ENCODE peak calls at places on chromosomes 1 and 21, in five cellular contexts. R, K, V, Y and F are unnamed samples. For H3K4me1, the result is how much of the 10 kb centered on the place peaks cover.

GRCh38 chr1:103177146-103177850 is 69.0 kb upstream of the COL11A1 start:
- DNase-seq in R (no peak), K (peak), V (no peak), Y (no peak), F (no peak)

GRCh38 chr1:211088156-211088555 is 45.8 kb downstream of the KCNH1 start:
- DNase-seq in R (no peak), K (no peak), V (no peak), Y (no peak), F (no peak)

GRCh38 chr1:158717344-158717743 is 3.2 kb downstream of the OR6K3 start:
- DNase-seq in R (no peak), K (no peak), V (no peak), Y (no peak), F (no peak)

GRCh38 chr1:32112800-32113375 is 5.0 kb downstream of the KPNA6 start:
- DNase-seq in R (no peak), K (no peak), V (no peak), Y (no peak), F (no peak)

GRCh38 chr1:18373882-18374493 is 106.7 kb upstream of the KLHDC7A start:
- DNase-seq in R (peak), K (no peak), V (no peak), Y (no peak), F (peak)

GRCh38 chr1:192732787-192733186 is 76.1 kb upstream of the RGS2 start:
- DNase-seq in R (no peak), K (no peak), V (no peak), Y (no peak), F (no peak)

GRCh38 chr1:47951026-47951425 is 46.2 kb downstream of the TRABD2B start:
- DNase-seq in R (no peak), K (no peak), V (no peak), Y (no peak), F (no peak)

GRCh38 chr21:17775431-17776126 is 43.6 kb downstream of the C21orf91 start:
- DNase-seq in R (no peak), K (no peak), V (peak), Y (no peak), F (no peak)

GRCh38 chr1:15168479-15168878 is 14.9 kb downstream of the TMEM51 start:
- DNase-seq in R (no peak), K (peak), V (no peak), Y (no peak), F (no peak)

GRCh38 chr1:25356848-25357247 is 18.7 kb downstream of the TMEM50A start:
- DNase-seq in R (no peak), K (peak), V (no peak), Y (no peak), F (no peak)

GRCh38 chr1:175702079-175702795 is 41.2 kb downstream of the TNR start:
- DNase-seq in R (no peak), K (no peak), V (no peak), Y (peak), F (no peak)

GRCh38 chr21:39107739-39108138 is 75.5 kb downstream of the PSMG1 start:
- DNase-seq in R (no peak), K (no peak), V (no peak), Y (no peak), F (no peak)

GRCh38 chr21:41926068-41926806 is 27.6 kb downstream of the C2CD2 start:
- DNase-seq in R (no peak), K (peak), V (no peak), Y (no peak), F (no peak)

GRCh38 chr1:93810316-93810715 is 68.7 kb downstream of the DNTTIP2 start:
- DNase-seq in R (no peak), K (peak), V (no peak), Y (no peak), F (no peak)

GRCh38 chr1:226656601-226657277 is 82.3 kb downstream of the ITPKB start:
- DNase-seq in R (no peak), K (peak), V (peak), Y (peak), F (no peak)

GRCh38 chr1:192831706-192832355 is 23.0 kb downstream of the RGS2 start:
- DNase-seq in R (no peak), K (peak), V (no peak), Y (no peak), F (no peak)

GRCh38 chr1:242219298-242219901 is 220.5 kb upstream of the MAP1LC3C start:
- DNase-seq in R (no peak), K (no peak), V (no peak), Y (no peak), F (no peak)

GRCh38 chr1:234737915-234738314 is 127.9 kb upstream of the IRF2BP2 start:
- DNase-seq in R (no peak), K (no peak), V (no peak), Y (no peak), F (no peak)

GRCh38 chr1:54283214-54283996 is 83.4 kb downstream of the MRPL37 start:
- DNase-seq in R (no peak), K (no peak), V (no peak), Y (no peak), F (no peak)

GRCh38 chr1:112260699-112261098 is 135.3 kb upstream of the CTTNBP2NL start:
- DNase-seq in R (no peak), K (no peak), V (no peak), Y (no peak), F (no peak)

GRCh38 chr1:7827134-7827955 is 25.5 kb downstream of the UTS2 start:
- DNase-seq in R (no peak), K (no peak), V (no peak), Y (no peak), F (peak)

GRCh38 chr1:201774224-201774982 is 54.6 kb upstream of the IPO9 start:
- DNase-seq in R (no peak), K (peak), V (no peak), Y (no peak), F (no peak)

GRCh38 chr1:210691039-210691438 is 362.3 kb downstream of the HHAT start:
- DNase-seq in R (no peak), K (no peak), V (no peak), Y (no peak), F (no peak)

GRCh38 chr1:113808450-113809195 is 3.7 kb downstream of the RSBN1 start:
- DNase-seq in R (no peak), K (peak), V (no peak), Y (no peak), F (no peak)

GRCh38 chr1:166544561-166544960 is 294.7 kb upstream of the POGK start:
- DNase-seq in R (no peak), K (no peak), V (no peak), Y (no peak), F (no peak)

GRCh38 chr1:24535778-24536177 is 20.1 kb upstream of the NCMAP start:
- DNase-seq in R (no peak), K (no peak), V (no peak), Y (no peak), F (no peak)

GRCh38 chr1:233114159-233114558 is 163.7 kb downstream of the NTPCR start:
- DNase-seq in R (no peak), K (peak), V (no peak), Y (no peak), F (no peak)

GRCh38 chr1:214957330-214958137 is 125.0 kb upstream of the KCNK2 start:
- DNase-seq in R (no peak), K (peak), V (no peak), Y (no peak), F (no peak)

GRCh38 chr1:245585252-245585959 is 430.6 kb downstream of the KIF26B start:
- DNase-seq in R (no peak), K (peak), V (no peak), Y (no peak), F (no peak)

GRCh38 chr1:176876966-176877515 is 287.5 kb downstream of the ASTN1 start:
- DNase-seq in R (no peak), K (no peak), V (no peak), Y (no peak), F (no peak)

GRCh38 chr1:115183711-115184259 is 94.5 kb upstream of the TSPAN2 start:
- DNase-seq in R (no peak), K (no peak), V (no peak), Y (peak), F (peak)

GRCh38 chr1:227893696-227894305 is 53.9 kb downstream of the WNT9A start:
- DNase-seq in R (no peak), K (no peak), V (no peak), Y (peak), F (peak)

GRCh38 chr1:206606867-206607266 is 5.4 kb downstream of the EIF2D start:
- DNase-seq in R (no peak), K (peak), V (no peak), Y (no peak), F (no peak)

DNA sequence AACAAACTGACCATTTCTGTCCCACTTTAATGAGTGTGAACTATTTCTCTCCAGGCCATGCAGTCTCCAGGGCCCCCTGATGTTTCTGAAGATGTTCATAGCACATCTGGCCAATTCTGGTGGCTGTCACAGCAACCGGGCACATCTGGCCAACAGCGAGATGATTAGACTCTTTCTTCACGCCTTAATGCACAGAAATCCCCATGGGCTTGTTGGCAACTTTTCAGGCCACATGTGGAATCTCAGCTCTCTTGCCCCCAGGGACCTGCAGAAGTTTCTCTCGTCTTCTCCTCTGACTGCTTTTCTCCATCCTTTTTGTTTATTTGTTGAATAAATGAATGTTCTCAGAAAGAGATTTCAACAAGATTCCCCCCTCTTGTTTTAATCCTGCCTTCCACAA is 71.2 kb upstream of the HMGB4 start:
- DNase-seq in R (no peak), K (no peak), V (no peak), Y (no peak), F (no peak)
- H3K4me1 ChIP-seq in R (under half), K (under half), V (under half), Y (under half), F (under half)

GRCh38 chr1:27864264-27864895 is 8.0 kb upstream of the THEMIS2 start:
- DNase-seq in R (no peak), K (peak), V (no peak), Y (peak), F (no peak)

GRCh38 chr1:27863552-27863943 is 8.8 kb upstream of the THEMIS2 start:
- DNase-seq in R (no peak), K (no peak), V (no peak), Y (peak), F (no peak)

GRCh38 chr1:27862004-27862403 is 10.3 kb upstream of the THEMIS2 start:
- DNase-seq in R (no peak), K (no peak), V (no peak), Y (no peak), F (no peak)

GRCh38 chr1:27861436-27861835 is 10.9 kb upstream of the THEMIS2 start:
- DNase-seq in R (no peak), K (no peak), V (no peak), Y (no peak), F (no peak)

DNA sequence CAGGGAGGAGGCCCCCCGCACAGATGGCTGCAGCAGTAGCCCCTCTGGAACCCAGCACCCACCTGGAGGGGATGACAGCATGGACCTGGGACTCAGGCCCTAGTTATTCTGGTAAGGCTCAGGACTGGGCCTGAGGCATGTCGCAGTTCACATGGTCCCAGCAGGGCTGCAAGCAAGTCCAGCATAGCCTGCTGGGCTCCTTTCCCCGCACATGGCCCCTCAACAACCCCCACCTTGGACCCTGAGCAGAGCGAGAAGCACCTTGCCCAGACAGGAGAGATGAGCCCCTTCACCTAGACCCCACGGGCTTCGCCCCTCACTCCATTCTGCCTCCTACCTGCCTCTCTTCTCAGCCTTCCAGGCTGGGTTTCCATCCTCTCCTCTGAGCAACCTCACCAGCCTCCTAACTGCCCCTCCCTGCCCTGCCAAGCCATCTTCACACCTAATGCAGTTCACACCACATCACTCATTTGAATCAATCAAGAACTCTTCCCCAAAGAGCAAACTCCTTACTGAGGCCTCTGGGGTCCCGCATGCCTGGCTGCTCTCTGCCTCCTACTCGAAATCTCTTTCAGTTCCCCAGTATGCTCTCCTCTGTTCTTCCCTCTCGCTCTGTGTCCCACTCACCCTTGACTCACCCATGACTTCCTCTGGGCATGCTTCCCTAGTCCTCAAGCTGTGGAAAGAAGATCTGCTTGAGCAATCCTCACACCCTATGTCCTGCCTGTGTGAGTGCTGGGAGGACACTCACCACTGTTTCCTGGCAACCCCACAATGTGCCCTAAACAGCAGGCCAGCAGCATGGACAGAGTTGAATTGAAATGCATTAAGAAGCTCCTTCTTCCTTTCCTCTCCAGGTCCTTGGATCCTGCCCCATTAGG is 9.4 kb upstream of the THEMIS2 start:
- DNase-seq in R (no peak), K (peak), V (no peak), Y (peak), F (peak)
- H3K27ac ChIP-seq in R (no peak), K (peak), V (peak), Y (peak), F (peak)

DNA sequence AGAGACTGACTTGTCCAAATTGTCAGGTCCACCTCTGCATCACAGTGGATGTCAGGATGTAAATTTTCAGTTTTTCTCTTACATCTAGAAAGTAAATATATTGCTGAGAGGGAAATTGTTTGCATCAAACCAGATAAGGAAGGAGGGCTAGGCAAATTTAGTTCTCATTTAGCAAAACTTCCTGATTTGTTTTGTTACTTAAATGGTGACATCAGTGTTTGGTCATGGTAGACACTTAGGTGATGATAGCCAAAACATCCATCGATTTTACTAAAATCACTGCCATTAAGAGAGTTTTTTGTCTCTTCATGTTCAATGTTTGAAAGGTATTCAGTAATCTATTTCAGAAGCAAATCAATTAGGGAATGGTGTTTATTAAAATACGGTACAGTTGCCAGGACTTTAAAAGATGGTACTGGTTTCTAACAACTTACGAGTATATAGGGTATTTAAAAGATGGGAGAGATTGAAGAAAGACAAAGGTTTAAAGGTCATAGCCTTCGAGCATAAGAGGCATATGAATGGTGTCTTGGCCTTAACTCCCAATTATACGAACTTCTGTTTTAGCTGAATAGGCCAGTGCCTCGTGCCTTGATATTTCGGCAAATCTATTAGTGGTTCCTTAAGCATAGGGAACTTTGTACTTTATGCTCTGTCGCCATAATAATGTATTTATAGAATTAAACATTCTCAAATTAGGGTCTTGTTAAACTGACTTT is 3.0 kb downstream of the IER5 start:
- DNase-seq in R (no peak), K (no peak), V (no peak), Y (no peak), F (no peak)
- H3K4me3 ChIP-seq in R (no peak), K (peak), V (peak), Y (peak), F (no peak)

DNA sequence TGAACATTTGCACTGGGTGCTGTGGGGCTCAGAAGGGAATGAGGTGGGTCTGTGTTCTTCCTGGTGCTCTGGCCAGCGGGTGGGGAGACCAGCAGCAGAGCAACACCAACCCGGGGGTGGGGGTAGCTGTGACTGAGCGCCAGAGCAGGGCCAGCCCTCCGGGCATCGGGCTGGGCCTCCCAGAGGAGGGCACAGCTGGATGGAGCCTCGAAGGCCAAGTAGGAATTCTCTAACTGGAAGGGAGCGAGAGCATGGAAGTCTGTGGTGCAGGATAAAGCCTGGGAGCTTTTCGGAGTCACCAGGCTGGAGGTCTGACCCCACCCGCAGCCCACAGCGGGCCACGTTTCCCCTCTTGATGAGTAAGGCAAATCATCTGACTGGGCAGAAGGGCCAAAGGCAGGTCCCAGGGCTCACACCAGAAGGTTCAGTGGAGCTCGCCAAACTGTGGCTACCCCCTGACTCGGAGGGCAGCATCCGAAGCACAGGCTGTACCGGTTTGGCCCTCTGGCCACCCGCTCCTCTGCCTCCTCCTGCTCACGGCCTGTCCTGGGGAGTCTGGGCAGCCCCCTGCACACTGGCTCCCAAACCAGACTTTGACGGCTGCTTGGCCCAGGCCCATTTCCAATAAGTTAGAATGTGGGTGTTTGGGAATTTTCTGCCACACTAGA is 18.8 kb downstream of the SLC1A7 start:
- DNase-seq in R (no peak), K (peak), V (no peak), Y (peak), F (peak)
- H3K4me1 ChIP-seq in R (under half), K (under half), V (under half), Y (under half), F (under half)

DNA sequence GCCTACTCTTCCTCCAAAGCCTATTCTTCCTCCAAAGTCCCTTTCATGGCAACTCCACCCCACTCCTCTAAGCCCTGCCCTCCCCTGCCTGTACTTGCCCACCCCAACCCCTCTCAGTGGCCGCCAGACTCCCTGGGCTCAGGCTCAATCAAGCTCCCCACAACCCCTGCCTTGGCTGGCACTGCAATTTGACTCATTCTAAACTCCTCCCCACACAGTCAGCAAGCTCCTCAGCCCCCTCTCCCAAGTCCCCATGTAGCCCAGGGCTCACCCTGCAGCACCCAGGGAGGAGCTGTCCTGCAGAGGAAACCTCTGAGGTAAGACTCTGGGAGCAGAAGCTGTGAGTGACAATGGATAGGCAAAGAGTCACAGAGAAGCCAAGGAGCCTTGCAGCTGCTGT is 3.6 kb upstream of the VSIG8 start:
- DNase-seq in R (no peak), K (no peak), V (no peak), Y (no peak), F (no peak)
- H3K27ac ChIP-seq in R (no peak), K (no peak), V (no peak), Y (no peak), F (no peak)

DNA sequence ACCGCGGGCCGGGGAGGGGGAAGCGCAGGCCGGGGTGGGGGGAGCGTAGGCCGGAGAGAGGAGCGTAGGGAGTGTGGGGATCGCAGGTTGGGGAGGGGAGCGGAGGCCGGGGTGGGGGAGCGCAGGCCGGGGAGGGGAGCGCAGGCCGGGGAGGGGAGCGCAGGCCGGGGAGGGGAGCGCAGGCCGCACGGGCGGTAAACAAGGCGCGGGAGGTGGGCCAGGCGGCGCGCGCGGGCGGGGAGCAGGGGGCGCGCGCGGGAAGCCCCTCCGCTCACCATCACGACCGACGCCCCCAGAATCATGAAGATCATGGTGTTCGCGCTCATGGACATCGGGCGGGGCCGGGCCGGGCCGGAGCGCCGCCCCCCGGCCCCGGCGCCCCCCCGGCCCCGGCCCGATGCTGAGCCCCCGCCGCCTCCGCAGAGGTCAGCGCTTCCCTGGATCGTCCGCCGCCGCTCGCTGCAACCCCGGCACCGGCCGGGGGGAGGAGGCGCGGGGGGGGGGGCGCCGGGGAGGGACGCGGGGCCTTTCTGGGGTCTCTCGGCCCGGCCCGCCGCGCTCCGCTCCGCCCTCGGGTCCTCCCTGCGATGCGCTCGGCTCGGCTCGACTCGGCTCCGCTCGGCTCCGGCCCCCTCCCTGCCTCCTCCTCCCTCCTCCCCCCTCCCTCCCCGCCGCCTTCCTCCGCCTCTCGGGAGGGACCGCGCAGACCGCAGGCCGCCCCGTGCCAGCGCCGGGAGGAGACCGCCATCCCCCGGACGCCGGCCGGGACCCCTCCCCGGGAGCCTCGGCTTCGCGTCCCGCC is at the start of gene TMEM240:
- DNase-seq in R (peak), K (peak), V (no peak), Y (peak), F (peak)
- H3K4me3 ChIP-seq in R (peak), K (peak), V (peak), Y (peak), F (peak)